ENCODE peak calls at places on chromosomes 3 and 15, in four cellular contexts. S is OCI-LY7, C is DND-41, T is Karpas-422. U is an unnamed sample.

GRCh38 chr3:172222474-172223071 is 183.2 kb downstream of the FNDC3B start:
- DNase-seq in T (no peak), S (no peak), C (no peak), U (peak; percentile 45)

GRCh38 chr15:100671858-100672543 is 69.6 kb downstream of the ASB7 start:
- DNase-seq in T (peak; percentile 51), C (no peak), S (peak; percentile 5), U (peak; percentile 53)

GRCh38 chr3:12662593-12663310 is 1.2 kb downstream of the RAF1 start:
- DNase-seq in C (peak; percentile 48), S (peak; percentile 59), T (peak; percentile 78), U (peak; percentile 74)

GRCh38 chr3:144622845-144623244 is 651.2 kb downstream of the DIPK2A start:
- DNase-seq in C (no peak), T (no peak), S (no peak), U (no peak)

GRCh38 chr15:97082835-97083234 is 752.3 kb downstream of the NR2F2 start:
- DNase-seq in C (no peak), T (no peak), S (no peak), U (no peak)

GRCh38 chr15:98771444-98772059 is 123.2 kb downstream of the IGF1R start:
- DNase-seq in T (no peak), S (no peak), C (no peak), U (no peak)

GRCh38 chr3:65412591-65412990 is 626.1 kb downstream of the MAGI1 start:
- DNase-seq in T (no peak), S (no peak), C (no peak), U (peak; percentile 50)

GRCh38 chr3:178494376-178494775 is 41.9 kb upstream of the KCNMB2 start:
- DNase-seq in S (no peak), T (no peak), C (no peak), U (no peak)

GRCh38 chr15:40092416-40093223 is 16.1 kb downstream of the BMF start:
- DNase-seq in C (no peak), T (no peak), S (no peak), U (peak; percentile 67)

GRCh38 chr15:80565398-80565797 is 129.7 kb upstream of the ABHD17C start:
- DNase-seq in C (no peak), T (no peak), S (no peak), U (no peak)
- H3K4me2 ChIP-seq in C (no peak overlapping the region), T (no peak overlapping the region), S (no peak overlapping the region), U (no peak overlapping the region)

DNA sequence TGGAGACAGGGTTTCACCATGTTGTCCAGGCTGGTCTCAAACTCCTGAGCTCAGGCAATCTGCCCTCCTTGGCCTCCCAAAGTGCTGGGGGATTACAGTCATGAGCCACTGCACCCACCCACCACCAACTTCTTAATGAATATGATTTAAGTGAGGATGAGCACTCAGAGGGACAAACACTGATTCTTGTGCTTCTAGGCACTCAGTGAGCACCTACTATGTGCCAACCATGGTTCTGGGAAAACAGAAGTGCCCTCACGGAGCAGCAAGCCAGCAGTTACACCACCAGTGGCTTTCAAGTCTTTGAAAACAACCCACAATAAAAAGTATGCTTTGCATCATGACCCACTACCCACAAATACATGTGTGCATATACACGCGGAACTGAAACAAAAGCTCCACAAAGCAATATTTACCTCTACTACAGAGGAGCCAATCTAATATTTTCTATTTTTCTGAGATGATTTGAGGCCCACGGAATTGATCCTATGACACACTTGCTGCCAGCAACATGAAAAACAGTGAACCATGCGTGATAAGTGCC is 91.9 kb downstream of the MEGF11 start:
- DNase-seq in T (no peak), S (no peak), C (no peak), U (no peak)
- H3K4me2 ChIP-seq in T (no peak overlapping the region), S (peak overlapping the region; percentile 16), C (no peak overlapping the region), U (no peak overlapping the region)

GRCh38 chr15:56805466-56806146 is 72.3 kb upstream of the ZNF280D start:
- DNase-seq in T (peak; percentile 80), S (no peak), C (no peak), U (no peak)
- H3K4me2 ChIP-seq in T (peak overlapping the region; percentile 74), S (peak overlapping the region; percentile 72), C (no peak overlapping the region), U (no peak overlapping the region)

DNA sequence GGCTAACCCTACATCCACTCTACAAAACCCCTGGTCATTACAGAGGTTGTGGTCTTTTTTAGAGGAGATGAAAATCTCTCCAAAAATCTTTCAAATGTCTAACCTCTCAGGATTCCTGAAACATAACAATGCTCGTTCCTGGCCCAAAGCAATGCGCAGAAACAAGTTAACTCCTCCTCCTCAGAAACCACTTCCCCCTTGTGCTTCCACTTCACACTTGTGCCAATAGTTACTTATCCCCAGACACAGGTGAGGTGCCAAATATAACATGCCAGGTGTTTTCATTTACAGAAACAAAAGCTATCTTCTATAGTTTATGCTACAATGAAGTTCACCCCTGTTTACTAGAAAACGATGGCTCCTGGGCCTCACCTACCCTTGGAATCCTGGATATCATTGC is 6.2 kb downstream of the NDUFAF1 start:
- DNase-seq in S (peak; percentile 80), C (no peak), T (no peak), U (no peak)
- H3K4me2 ChIP-seq in S (peak overlapping the region; percentile 73), C (no peak overlapping the region), T (no peak overlapping the region), U (no peak overlapping the region)

GRCh38 chr15:75068748-75069147 is 45.4 kb downstream of the PPCDC start:
- DNase-seq in S (no peak), C (no peak), T (no peak), U (no peak)
- H3K4me2 ChIP-seq in S (no peak overlapping the region), C (no peak overlapping the region), T (no peak overlapping the region), U (no peak overlapping the region)

GRCh38 chr3:364287-364686 is 167.7 kb downstream of the CHL1 start:
- DNase-seq in C (no peak), T (no peak), S (no peak), U (no peak)
- H3K4me2 ChIP-seq in C (no peak overlapping the region), T (no peak overlapping the region), S (no peak overlapping the region), U (no peak overlapping the region)

GRCh38 chr3:129442486-129442885 is 2.5 kb downstream of the IFT122 start:
- DNase-seq in C (no peak), S (no peak), T (no peak), U (no peak)
- H3K4me2 ChIP-seq in C (no peak overlapping the region), S (peak overlapping the region; percentile 93), T (no peak overlapping the region), U (peak overlapping the region; percentile 84)

GRCh38 chr3:33839283-33839682 is 40.9 kb downstream of the PDCD6IP start:
- DNase-seq in C (no peak), S (no peak), T (no peak), U (no peak)

GRCh38 chr3:33831053-33831452 is 32.6 kb downstream of the PDCD6IP start:
- DNase-seq in T (no peak), S (no peak), C (no peak), U (no peak)

GRCh38 chr3:33829720-33830119 is 31.3 kb downstream of the PDCD6IP start:
- DNase-seq in T (no peak), C (no peak), S (no peak), U (no peak)

GRCh38 chr3:33834117-33834495 is 35.7 kb downstream of the PDCD6IP start:
- DNase-seq in C (no peak), T (peak; percentile 45), S (peak; percentile 22), U (no peak)

DNA sequence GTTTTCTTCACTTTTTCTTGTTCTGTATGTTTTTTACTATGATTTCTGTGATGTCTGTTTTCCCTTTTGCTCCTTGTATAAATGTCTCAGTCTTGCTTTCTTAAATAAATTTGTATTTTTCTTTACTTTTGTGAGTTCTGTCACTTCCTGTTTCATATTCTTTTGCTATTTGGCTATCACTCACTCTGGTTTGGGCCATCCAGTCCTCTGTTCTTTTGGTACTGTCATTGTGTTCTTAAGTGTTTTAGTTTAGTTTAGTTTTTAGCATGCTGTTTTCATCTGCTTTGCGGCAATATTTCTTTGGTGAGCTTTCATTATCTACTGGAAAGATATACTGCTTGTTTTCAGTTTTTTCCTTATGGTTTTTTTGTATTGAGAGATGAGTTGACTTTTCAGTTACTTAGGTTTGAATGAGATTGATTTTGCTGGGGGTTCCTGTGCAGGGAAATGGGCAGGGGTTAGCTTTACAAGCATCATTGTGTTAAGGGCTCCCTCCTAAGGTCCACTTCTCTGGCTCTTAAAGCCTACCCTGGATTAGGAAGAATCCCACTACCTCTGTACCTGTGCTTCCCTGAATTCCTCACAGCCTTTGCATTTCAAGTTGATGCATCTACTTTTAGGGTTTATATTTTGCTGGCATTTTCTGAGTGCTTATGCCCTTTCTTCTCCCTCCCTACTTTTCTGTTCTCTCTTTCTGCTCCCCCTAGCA is 35.1 kb downstream of the PDCD6IP start:
- DNase-seq in T (no peak), C (no peak), S (no peak), U (peak; percentile 24)
- H3K4me2 ChIP-seq in T (peak overlapping the region; percentile 32), C (no peak overlapping the region), S (peak overlapping the region; percentile 14), U (peak overlapping the region; percentile 34)

GRCh38 chr3:59644479-59645075 is 594.8 kb upstream of the CFAP20DC start:
- DNase-seq in S (no peak), T (no peak), C (no peak), U (no peak)

GRCh38 chr3:59641169-59641914 is 591.5 kb upstream of the CFAP20DC start:
- DNase-seq in C (no peak), T (no peak), S (no peak), U (no peak)
- H3K4me2 ChIP-seq in C (no peak overlapping the region), T (no peak overlapping the region), S (no peak overlapping the region), U (no peak overlapping the region)

U was measured in neural progenitor cell.